ENCODE peak calls at places on chromosome 2, in six cellular contexts. X is AG09319, O is T47D, H is ureter, Z is HCT116, P is nephron progenitor cell. K is an unnamed sample.

GRCh38 chr2:17857016-17857415 is 21.5 kb upstream of the KCNS3 start:
- DNase-seq in O (peak), Z (no peak), H (no peak), X (no peak), P (no peak), K (no peak)

GRCh38 chr2:161571051-161571429 is 53.2 kb upstream of the SLC4A10 start:
- DNase-seq in H (no peak), Z (no peak), P (no peak), X (no peak), O (no peak), K (no peak)

GRCh38 chr2:50591642-50592041 is 440.3 kb downstream of the NRXN1 start:
- DNase-seq in Z (no peak), O (no peak), H (no peak), P (no peak), X (no peak), K (no peak)

GRCh38 chr2:179454443-179455218 is 190.0 kb upstream of the SESTD1 start:
- DNase-seq in O (no peak), P (no peak), X (no peak), H (no peak), Z (no peak), K (peak)

GRCh38 chr2:191318037-191318728 is 73.0 kb downstream of the MYO1B start:
- DNase-seq in X (no peak), P (no peak), H (no peak), O (no peak), Z (no peak), K (no peak)

GRCh38 chr2:168457177-168457905 is 1.3 kb downstream of the CERS6 start:
- DNase-seq in X (no peak), O (no peak), H (no peak), P (no peak), Z (no peak), K (no peak)

GRCh38 chr2:192465145-192465544 is 270.4 kb upstream of the TMEFF2 start:
- DNase-seq in O (no peak), P (no peak), Z (no peak), X (no peak), H (no peak), K (no peak)

GRCh38 chr2:39625193-39625926 is 40.4 kb upstream of the TMEM178A start:
- DNase-seq in X (no peak), P (no peak), H (no peak), Z (no peak), O (no peak), K (no peak)

GRCh38 chr2:74373985-74374384 is 6.1 kb downstream of the DCTN1 start:
- DNase-seq in H (no peak), P (no peak), X (no peak), O (no peak), Z (no peak), K (no peak)

GRCh38 chr2:236882931-236883330 is 202.8 kb upstream of the COPS8 start:
- DNase-seq in Z (no peak), H (no peak), O (no peak), P (no peak), X (no peak), K (no peak)

GRCh38 chr2:189826039-189826438 is 41.8 kb downstream of the PMS1 start:
- DNase-seq in Z (no peak), P (no peak), X (no peak), O (no peak), H (no peak), K (no peak)

GRCh38 chr2:102489646-102490045 is 16.6 kb downstream of the SLC9A4 start:
- DNase-seq in Z (no peak), H (no peak), O (no peak), X (no peak), P (no peak), K (no peak)

GRCh38 chr2:159807183-159808037 is 9.4 kb upstream of the CD302 start:
- DNase-seq in X (no peak), P (peak), Z (peak), H (no peak), O (peak), K (peak)